ENCODE peak calls at places on chromosomes 16 and 17, in five cellular contexts. F is fibroblast of lung, R is transverse colon, J is left ventricle myocardium inferior, G is uterus. U is an unnamed sample.

GRCh38 chr17:352421-353212 is at the start of gene RPH3AL:
- DNase-seq in F (peak; percentile 40), R (peak; percentile 80), J (no peak), G (no peak), U (peak; percentile 92)

GRCh38 chr17:44010966-44011647 is 3.7 kb downstream of the TMEM101 start:
- DNase-seq in F (peak; percentile 14), R (no peak), J (no peak), G (no peak), U (no peak)

GRCh38 chr17:79696159-79696982 is 34.4 kb upstream of the ENPP7 start:
- DNase-seq in F (peak; percentile 1), R (no peak), J (no peak), G (no peak), U (no peak)

GRCh38 chr16:14302031-14302398 is 230.9 kb downstream of the MRTFB start:
- DNase-seq in F (peak; percentile 68), R (peak; percentile 59), J (peak; percentile 66), G (peak; percentile 55), U (peak; percentile 66)

GRCh38 chr16:27270389-27270788 is 1.8 kb upstream of the NSMCE1 start:
- DNase-seq in F (no peak), R (no peak), J (no peak), G (no peak), U (no peak)

GRCh38 chr17:61323696-61324539 is 75.7 kb upstream of the TBX2 start:
- DNase-seq in F (no peak), R (no peak), J (no peak), G (peak; percentile 28), U (no peak)

GRCh38 chr16:74257061-74257460 is 39.6 kb upstream of the PSMD7 start:
- DNase-seq in F (no peak), R (no peak), J (no peak), G (no peak), U (no peak)

GRCh38 chr16:88622866-88623265 is 15.5 kb upstream of the IL17C start:
- DNase-seq in F (no peak), R (no peak), J (no peak), G (no peak), U (no peak)

GRCh38 chr16:69709456-69710084 is 16.8 kb downstream of the NQO1 start:
- DNase-seq in F (peak; percentile 61), R (no peak), J (no peak), G (no peak), U (peak; percentile 43)

GRCh38 chr17:38604479-38605229 is 1.1 kb downstream of the SRCIN1 start:
- DNase-seq in F (no peak), R (no peak), J (no peak), G (no peak), U (no peak)

DNA sequence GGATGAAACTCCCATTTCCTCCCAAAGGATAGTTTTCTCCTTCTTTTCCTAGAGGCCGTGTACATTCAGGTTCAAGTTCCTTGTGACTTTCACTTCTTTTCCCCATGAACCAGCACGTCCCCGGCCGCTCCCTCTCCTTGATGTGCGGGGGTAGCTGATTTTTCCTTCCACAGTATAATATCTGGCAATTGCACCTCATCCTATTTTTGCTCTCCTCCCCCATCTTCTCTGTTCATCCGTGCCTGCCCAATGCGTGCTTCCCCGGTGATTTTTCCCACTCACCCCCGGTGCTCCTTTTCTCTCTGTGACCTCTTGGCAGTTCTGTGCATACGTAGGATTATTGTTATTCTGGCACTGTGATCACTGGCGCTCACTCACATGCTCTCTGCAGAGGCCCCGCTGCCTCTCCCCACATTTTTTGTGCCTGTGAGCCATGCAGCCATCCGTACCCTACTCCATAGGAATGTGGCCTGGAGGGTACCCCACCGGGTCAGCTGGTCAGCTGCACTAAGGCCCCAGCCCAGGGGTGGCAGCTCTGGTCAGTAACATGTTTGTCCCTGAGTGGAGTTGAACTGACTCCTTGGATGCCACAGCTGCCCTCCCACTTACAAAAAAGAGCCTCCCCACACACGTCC is 100.0 kb downstream of the NTN1 start:
- DNase-seq in F (no peak), R (no peak), J (no peak), G (no peak), U (no peak)
- H3K27ac ChIP-seq in F (no peak overlapping the region), R (no peak overlapping the region), J (no peak overlapping the region), G (peak overlapping the region; percentile 1), U (no peak overlapping the region)

GRCh38 chr16:67454852-67455251 is 23.9 kb downstream of the HSD11B2 start:
- DNase-seq in F (no peak), R (no peak), J (no peak), G (no peak), U (no peak)
- H3K4me1 ChIP-seq in F (peaks cover 17% of the 10 kb centered on the region), R (peaks cover 56% of the 10 kb centered on the region), J (peaks cover 66% of the 10 kb centered on the region), G (peaks cover 32% of the 10 kb centered on the region), U (peaks cover 64% of the 10 kb centered on the region)

GRCh38 chr17:14854691-14855090 is 410.4 kb downstream of the PMP22 start:
- DNase-seq in F (no peak), R (no peak), J (no peak), G (no peak), U (no peak)
- TF ChIP-seq CTCF in F (no peak), R (no peak), J (no peak), G (no peak), U (no peak)

GRCh38 chr17:7046127-7046724 is 2.3 kb upstream of the SLC16A11 start:
- DNase-seq in F (no peak), R (peak; percentile 95), J (no peak), G (no peak), U (peak; percentile 53)
- H3K27ac ChIP-seq in F (no peak overlapping the region), R (peak overlapping the region; percentile 75), J (no peak overlapping the region), G (peak overlapping the region; percentile 72), U (peak overlapping the region; percentile 58)

GRCh38 chr16:67919618-67920210 is 11.9 kb downstream of the CTRL start:
- DNase-seq in F (no peak), R (no peak), J (no peak), G (no peak), U (no peak)

GRCh38 chr16:67917852-67918236 is 13.8 kb downstream of the CTRL start:
- DNase-seq in F (peak; percentile 81), R (no peak), J (no peak), G (no peak), U (peak; percentile 89)

GRCh38 chr16:67917140-67917851 is 14.4 kb downstream of the CTRL start:
- DNase-seq in F (peak; percentile 20), R (no peak), J (peak; percentile 55), G (no peak), U (no peak)

GRCh38 chr16:67915831-67916723 is 15.6 kb downstream of the CTRL start:
- DNase-seq in F (peak; percentile 26), R (peak; percentile 52), J (no peak), G (no peak), U (no peak)

GRCh38 chr16:67914758-67915622 is 16.7 kb downstream of the CTRL start:
- DNase-seq in F (no peak), R (no peak), J (no peak), G (no peak), U (no peak)
- H3K4me1 ChIP-seq in F (peaks cover 16% of the 10 kb centered on the region), R (peaks cover 6% of the 10 kb centered on the region), J (peaks cover 66% of the 10 kb centered on the region), G (no peaks in the 10 kb centered on the region), U (peaks cover 15% of the 10 kb centered on the region)

DNA sequence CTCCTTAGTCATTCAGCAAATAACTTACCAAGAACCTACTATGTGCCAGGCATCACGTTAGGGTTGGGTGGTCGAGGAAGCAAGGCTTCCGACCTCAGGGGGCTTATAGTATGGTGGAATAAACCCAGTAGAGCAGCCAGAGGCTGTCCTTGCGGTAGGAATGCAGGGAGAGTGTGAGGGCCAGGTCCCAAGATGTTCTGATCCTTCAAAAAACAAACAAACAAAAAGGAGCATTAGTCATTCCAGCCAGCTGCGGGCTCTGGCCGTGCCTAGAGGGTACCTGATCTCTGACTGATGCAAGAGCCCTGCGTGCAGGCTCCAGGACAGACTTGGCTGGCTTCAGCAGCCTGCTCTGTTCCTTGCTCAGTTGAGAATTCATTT is 18.2 kb downstream of the CYB5D2 start:
- DNase-seq in F (peak; percentile 78), R (no peak), J (no peak), G (no peak), U (peak; percentile 89)
- TF ChIP-seq CTCF in F (no peak), R (no peak), J (no peak), G (no peak), U (peak; percentile 35)

GRCh38 chr16:67146523-67147357 is 4.1 kb downstream of the B3GNT9 start:
- DNase-seq in F (no peak), R (no peak), J (no peak), G (no peak), U (no peak)
- H3K27ac ChIP-seq in F (no peak overlapping the region), R (no peak overlapping the region), J (no peak overlapping the region), G (no peak overlapping the region), U (no peak overlapping the region)